ENCODE peak calls at places on chromosome 22, in seven cellular contexts. H is IMR-90, C is SK-N-SH, E is HCT116, U is H1, O is GM12878, K is HepG2. V is an unnamed sample.

GRCh38 chr22:28034760-28035401 is 115.8 kb upstream of the PITPNB start:
- DNase-seq in H (peak; percentile 59), C (peak; percentile 64), E (no peak), U (no peak), O (no peak), K (no peak), V (peak; percentile 15)

GRCh38 chr22:40676644-40677043 is 2.6 kb upstream of the MCHR1 start:
- DNase-seq in H (no peak), C (no peak), E (no peak), U (no peak), O (no peak), K (no peak), V (no peak)

GRCh38 chr22:24564376-24565058 is 8.7 kb downstream of the SNRPD3 start:
- DNase-seq in H (no peak), C (no peak), E (no peak), U (no peak), O (no peak), K (peak; percentile 70), V (no peak)

GRCh38 chr22:24095816-24096215 is 84.7 kb downstream of the CABIN1 start:
- DNase-seq in H (no peak), C (no peak), E (no peak), U (no peak), O (no peak), K (no peak), V (no peak)

GRCh38 chr22:29480512-29481264 is 670 bp downstream of the NEFH start:
- DNase-seq in H (peak; percentile 56), C (peak; percentile 96), E (no peak), U (peak; percentile 81), O (peak; percentile 11), K (no peak), V (peak; percentile 90)

GRCh38 chr22:36303115-36303467 is 50.2 kb downstream of the APOL1 start:
- DNase-seq in H (no peak), C (no peak), E (no peak), U (no peak), O (no peak), K (no peak), V (no peak)

GRCh38 chr22:47605441-47605840 is 843.0 kb downstream of the TBC1D22A start:
- DNase-seq in H (no peak), C (peak; percentile 62), E (no peak), U (no peak), O (no peak), K (no peak), V (no peak)

GRCh38 chr22:46578824-46579561 is 41.2 kb upstream of the GRAMD4 start:
- DNase-seq in H (peak; percentile 40), C (peak; percentile 75), E (no peak), U (no peak), O (no peak), K (peak; percentile 64), V (no peak)

GRCh38 chr22:27991586-27992293 is 72.7 kb upstream of the PITPNB start:
- DNase-seq in H (no peak), C (no peak), E (no peak), U (no peak), O (no peak), K (no peak), V (no peak)

GRCh38 chr22:31179345-31179744 is 19.4 kb downstream of the RNF185 start:
- DNase-seq in H (peak; percentile 23), C (no peak), E (no peak), U (no peak), O (no peak), K (peak; percentile 50), V (no peak)

GRCh38 chr22:29320546-29320945 is 5.0 kb upstream of the RASL10A start:
- DNase-seq in H (no peak), C (no peak), E (no peak), U (no peak), O (no peak), K (peak; percentile 50), V (no peak)

GRCh38 chr22:28442264-28442950 is 237.2 kb downstream of the TTC28 start:
- DNase-seq in H (peak; percentile 69), C (peak; percentile 91), E (peak; percentile 6), U (peak; percentile 85), O (no peak), K (peak; percentile 74), V (peak; percentile 83)

GRCh38 chr22:17772963-17773605 is 1.2 kb downstream of the BID start:
- DNase-seq in H (peak; percentile 56), C (no peak), E (no peak), U (no peak), O (no peak), K (no peak), V (no peak)

GRCh38 chr22:47587861-47588582 is 825.6 kb downstream of the TBC1D22A start:
- DNase-seq in H (no peak), C (no peak), E (no peak), U (no peak), O (no peak), K (no peak), V (no peak)

GRCh38 chr22:30212363-30212995 is 34.1 kb downstream of the LIF start:
- DNase-seq in H (peak; percentile 95), C (peak; percentile 30), E (peak; percentile 93), U (no peak), O (no peak), K (peak; percentile 96), V (no peak)

GRCh38 chr22:46406349-46406748 is 70.8 kb downstream of the TRMU start:
- DNase-seq in H (no peak), C (no peak), E (no peak), U (no peak), O (no peak), K (no peak), V (no peak)

GRCh38 chr22:22422629-22423112 is 85.9 kb downstream of the ZNF280B start:
- DNase-seq in H (peak; percentile 48), C (peak; percentile 49), E (peak; percentile 56), U (peak; percentile 85), O (peak; percentile 85), K (peak; percentile 56), V (peak; percentile 90)
- H3K27me3 ChIP-seq in H (peaks cover 18% of the 10 kb centered on the region), C (peaks cover 7% of the 10 kb centered on the region), E (peaks cover 56% of the 10 kb centered on the region), U (peaks cover 89% of the 10 kb centered on the region), O (no peaks in the 10 kb centered on the region), K (no peaks in the 10 kb centered on the region), V (peaks cover 31% of the 10 kb centered on the region)

GRCh38 chr22:41915783-41916493 is 1.1 kb upstream of the SHISA8 start:
- DNase-seq in H (no peak), C (no peak), E (no peak), U (no peak), O (no peak), K (no peak), V (no peak)

GRCh38 chr22:41917375-41917905 is 2.6 kb upstream of the SHISA8 start:
- DNase-seq in H (no peak), C (no peak), E (no peak), U (no peak), O (no peak), K (no peak), V (no peak)

GRCh38 chr22:41916745-41917358 is 2.0 kb upstream of the SHISA8 start:
- DNase-seq in H (no peak), C (no peak), E (no peak), U (no peak), O (no peak), K (no peak), V (no peak)

GRCh38 chr22:41919357-41920224 is 4.7 kb upstream of the SHISA8 start:
- DNase-seq in H (peak; percentile 11), C (peak; percentile 74), E (no peak), U (peak; percentile 98), O (peak; percentile 71), K (no peak), V (peak; percentile 62)

DNA sequence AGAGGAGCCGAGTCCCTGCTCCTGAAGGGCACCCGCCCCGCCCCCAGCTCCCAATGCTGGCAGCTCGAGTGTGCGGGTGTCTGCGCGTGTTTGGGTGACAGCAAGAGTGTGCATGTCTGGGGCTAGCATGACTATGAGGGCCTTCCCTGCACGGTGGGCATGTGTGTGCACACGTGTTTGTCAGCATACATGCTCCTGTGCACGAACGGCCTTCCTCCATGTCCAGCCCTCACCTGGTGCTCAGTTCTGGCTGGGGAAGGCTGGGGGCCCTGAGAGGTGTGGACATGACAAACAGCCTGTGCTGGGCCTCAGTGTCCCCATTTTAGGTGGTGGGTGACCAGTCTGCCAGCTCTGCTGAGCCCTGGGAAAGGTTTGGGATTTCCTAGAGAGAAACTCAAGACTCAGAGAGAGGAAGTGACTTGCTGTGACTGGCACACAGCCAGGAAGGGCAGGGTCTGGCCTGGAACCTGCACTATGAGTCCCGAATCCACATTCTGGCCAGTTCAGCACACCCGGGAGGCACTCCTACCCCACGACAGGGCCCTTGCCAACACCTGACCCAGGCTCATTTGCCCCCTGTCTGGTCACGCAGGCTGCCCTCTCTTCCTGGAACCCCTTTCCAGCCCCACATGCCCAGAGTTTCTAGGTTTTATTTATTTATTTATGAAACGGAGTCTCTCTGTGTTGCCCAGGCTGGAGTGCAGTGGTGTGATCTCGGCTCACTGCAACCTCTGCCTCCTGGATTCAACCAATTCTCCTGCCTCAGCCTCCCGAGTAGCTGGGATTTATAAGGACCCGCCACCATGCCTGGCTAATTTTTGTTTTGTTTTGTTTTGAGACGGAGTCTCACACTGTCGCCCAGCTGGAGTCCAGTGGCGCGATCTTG is 3.3 kb upstream of the SHISA8 start:
- DNase-seq in H (peak; percentile 63), C (no peak), E (no peak), U (no peak), O (no peak), K (no peak), V (peak; percentile 42)
- TF ChIP-seq RAD21 in H (no peak), C (no peak), E (no peak), U (no peak), O (no peak), K (no peak), V (no peak)

GRCh38 chr22:42721045-42721434 is 370 bp upstream of the A4GALT start:
- DNase-seq in H (no peak), C (no peak), E (no peak), U (no peak), O (no peak), K (no peak), V (no peak)

GRCh38 chr22:42726811-42727210 is 6.1 kb upstream of the A4GALT start:
- DNase-seq in H (no peak), C (no peak), E (no peak), U (no peak), O (no peak), K (no peak), V (no peak)

GRCh38 chr22:42720263-42721044 is at the start of gene A4GALT:
- DNase-seq in H (no peak), C (peak; percentile 63), E (no peak), U (peak; percentile 71), O (no peak), K (no peak), V (no peak)

GRCh38 chr22:42725606-42726355 is 5.1 kb upstream of the A4GALT start:
- DNase-seq in H (no peak), C (no peak), E (no peak), U (no peak), O (no peak), K (no peak), V (no peak)

GRCh38 chr22:42724062-42724461 is 3.4 kb upstream of the A4GALT start:
- DNase-seq in H (no peak), C (no peak), E (no peak), U (no peak), O (no peak), K (no peak), V (no peak)
- H3K27me3 ChIP-seq in H (no peaks in the 10 kb centered on the region), C (no peaks in the 10 kb centered on the region), E (no peaks in the 10 kb centered on the region), U (peaks cover 17% of the 10 kb centered on the region), O (no peaks in the 10 kb centered on the region), K (peaks cover 9% of the 10 kb centered on the region), V (peaks cover 15% of the 10 kb centered on the region)

DNA sequence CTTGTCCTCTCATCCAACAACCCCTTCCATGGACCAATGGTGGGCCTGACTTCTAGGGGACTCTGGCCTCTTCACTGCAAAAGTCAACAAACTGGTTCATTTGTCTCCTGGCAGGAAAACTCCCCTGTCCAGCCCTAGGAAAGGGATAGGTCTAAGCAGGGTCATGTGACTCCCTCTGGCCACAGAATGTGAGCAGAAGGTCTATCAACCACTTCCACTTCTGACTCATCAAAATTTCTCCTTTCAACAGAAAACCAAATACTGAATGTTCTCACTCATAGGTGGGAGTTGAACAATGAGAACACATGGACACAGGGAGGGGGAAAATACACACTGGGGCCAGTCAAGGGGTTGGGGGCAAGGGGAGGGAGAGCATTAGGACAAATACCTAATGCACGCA is 1.3 kb upstream of the ISX start:
- DNase-seq in H (no peak), C (no peak), E (no peak), U (no peak), O (peak; percentile 68), K (peak; percentile 83), V (peak; percentile 72)
- TF ChIP-seq RAD21 in H (no peak), C (no peak), E (no peak), U (no peak), O (no peak), K (no peak), V (no peak)

V was measured in K562.